ENCODE peak calls at places on chromosomes 3 and 15, in six cellular contexts. B is CD8-positive, alpha-beta T cell; R is heart right ventricle; K is ovary; W is psoas muscle; D is heart left ventricle. T is an unnamed sample. For H3K9me3 and H3K4me1, the result is how much of the 10 kb centered on the place peaks cover.

GRCh38 chr15:67198157-67198754 is 56.2 kb downstream of the AAGAB start:
- DNase-seq in R (no peak), B (no peak), W (no peak), K (no peak), D (no peak), T (no peak)

GRCh38 chr15:98123297-98123696 is 162.8 kb downstream of the ARRDC4 start:
- DNase-seq in K (no peak), B (no peak), D (no peak), W (no peak), R (no peak), T (no peak)

GRCh38 chr3:23442598-23443383 is 239.7 kb downstream of the UBE2E2 start:
- DNase-seq in K (no peak), D (no peak), B (no peak), W (no peak), R (no peak), T (no peak)

GRCh38 chr15:30990451-30991300 is 752 bp downstream of the MTMR10 start:
- DNase-seq in D (no peak), W (no peak), B (no peak), R (no peak), K (no peak), T (no peak)

GRCh38 chr3:182567666-182568065 is 225.6 kb upstream of the ATP11B start:
- DNase-seq in D (no peak), B (no peak), K (no peak), R (no peak), W (no peak), T (no peak)

GRCh38 chr15:43794269-43795037 is 2.3 kb downstream of the SERF2 start:
- DNase-seq in B (no peak), K (no peak), R (no peak), D (no peak), W (no peak), T (no peak)

GRCh38 chr3:10529809-10530208 is 24.4 kb upstream of the ATP2B2 start:
- DNase-seq in K (no peak), D (no peak), R (no peak), B (peak), W (no peak), T (no peak)

GRCh38 chr3:197002701-197003454 is 26.7 kb downstream of the MELTF start:
- DNase-seq in D (peak), B (peak), R (peak), K (peak), W (peak), T (peak)

GRCh38 chr3:9508781-9509180 is 44.8 kb downstream of the LHFPL4 start:
- DNase-seq in R (no peak), K (no peak), B (no peak), W (no peak), D (no peak), T (no peak)

GRCh38 chr15:26631894-26632293 is 141.0 kb downstream of the GABRB3 start:
- DNase-seq in D (no peak), B (no peak), R (no peak), K (no peak), W (no peak), T (no peak)
- H3K9me3 ChIP-seq in D (under half), B (under half), R (under half), K (under half), W (under half), T (under half)

GRCh38 chr3:114714957-114715356 is 421.1 kb downstream of the TIGIT start:
- DNase-seq in B (no peak), R (no peak), D (no peak), W (no peak), K (no peak), T (no peak)

GRCh38 chr3:114716916-114717315 is 423.1 kb downstream of the TIGIT start:
- DNase-seq in D (no peak), W (no peak), K (no peak), R (no peak), B (no peak), T (no peak)

GRCh38 chr3:114721209-114721608 is 425.9 kb downstream of the ZBTB20 start:
- DNase-seq in B (no peak), D (no peak), R (no peak), K (no peak), W (no peak), T (no peak)

GRCh38 chr3:114718897-114719208 is 425.0 kb downstream of the TIGIT start:
- DNase-seq in B (no peak), D (no peak), K (no peak), R (no peak), W (no peak), T (no peak)

DNA sequence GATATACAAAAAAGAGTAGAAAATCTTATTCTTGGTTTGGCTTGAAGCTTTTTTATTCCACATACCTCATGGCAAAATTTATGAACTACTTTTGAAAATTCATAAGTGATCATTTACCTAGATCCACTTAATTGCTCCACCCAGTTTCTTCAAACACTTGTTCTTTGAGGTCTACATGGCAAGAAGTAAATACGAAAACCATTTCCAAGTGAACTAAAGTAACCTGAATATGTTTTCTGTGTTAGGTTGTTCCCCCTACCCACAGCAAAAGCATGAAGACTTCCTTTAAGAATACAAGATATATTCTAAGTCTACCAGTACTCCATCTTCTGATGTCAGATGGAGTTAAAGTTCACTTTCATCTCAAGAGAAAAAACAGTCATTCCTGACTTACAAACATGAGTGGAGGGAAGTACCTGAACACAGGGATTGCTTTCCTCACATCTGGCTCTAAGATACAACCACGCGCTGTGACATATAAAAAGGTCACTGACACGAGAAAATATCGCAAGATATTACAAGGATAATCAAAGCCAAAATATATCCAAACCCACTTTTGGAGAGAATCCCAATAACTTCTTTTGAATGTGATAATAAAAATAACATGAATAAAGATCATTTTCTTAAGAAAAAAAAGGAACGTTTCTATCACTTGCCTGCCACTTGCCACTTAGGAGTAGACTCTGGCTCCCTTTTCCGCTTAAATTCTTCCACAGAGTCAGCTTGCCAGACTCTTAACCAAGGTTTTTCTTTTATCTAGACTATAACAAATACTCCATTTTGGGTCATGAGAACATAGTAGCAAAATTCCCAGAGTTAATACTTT is 424.5 kb downstream of the TIGIT start:
- DNase-seq in W (no peak), K (no peak), D (no peak), R (no peak), B (no peak), T (no peak)
- H3K4me1 ChIP-seq in W (under half), K (under half), D (under half), R (under half), B (under half), T (under half)

GRCh38 chr3:144105542-144105941 is 133.9 kb downstream of the DIPK2A start:
- DNase-seq in K (no peak), W (no peak), R (no peak), D (no peak), B (no peak), T (no peak)

GRCh38 chr3:144104679-144105078 is 133.1 kb downstream of the DIPK2A start:
- DNase-seq in R (no peak), K (no peak), D (no peak), B (no peak), W (no peak), T (no peak)

GRCh38 chr3:144107923-144108322 is 136.3 kb downstream of the DIPK2A start:
- DNase-seq in R (no peak), K (no peak), D (no peak), B (no peak), W (no peak), T (no peak)

GRCh38 chr3:144104146-144104545 is 132.5 kb downstream of the DIPK2A start:
- DNase-seq in R (no peak), K (no peak), B (no peak), D (no peak), W (no peak), T (no peak)

DNA sequence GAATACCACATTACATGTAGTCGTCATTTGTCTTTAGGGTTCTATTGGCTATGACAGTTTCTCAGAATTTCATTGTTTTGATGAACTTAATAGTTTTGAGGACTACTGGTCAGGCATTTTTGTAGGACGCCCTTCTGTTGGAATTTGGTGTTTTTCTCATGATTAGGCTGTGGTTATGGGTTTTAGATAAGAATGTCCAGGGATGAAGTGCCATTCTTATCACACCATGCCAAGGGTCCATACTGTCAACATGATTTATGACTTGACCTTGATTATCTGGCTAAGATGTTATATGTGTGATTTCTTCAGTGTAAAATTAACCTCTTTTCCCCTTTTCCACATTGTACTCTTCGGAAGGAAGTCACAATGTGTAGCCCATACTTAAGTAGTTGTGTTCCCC is 135.3 kb downstream of the DIPK2A start:
- DNase-seq in B (no peak), D (no peak), W (no peak), K (no peak), R (no peak), T (no peak)
- TF ChIP-seq CTCF in B (no peak), D (no peak), W (no peak), K (no peak), R (no peak), T (no peak)

DNA sequence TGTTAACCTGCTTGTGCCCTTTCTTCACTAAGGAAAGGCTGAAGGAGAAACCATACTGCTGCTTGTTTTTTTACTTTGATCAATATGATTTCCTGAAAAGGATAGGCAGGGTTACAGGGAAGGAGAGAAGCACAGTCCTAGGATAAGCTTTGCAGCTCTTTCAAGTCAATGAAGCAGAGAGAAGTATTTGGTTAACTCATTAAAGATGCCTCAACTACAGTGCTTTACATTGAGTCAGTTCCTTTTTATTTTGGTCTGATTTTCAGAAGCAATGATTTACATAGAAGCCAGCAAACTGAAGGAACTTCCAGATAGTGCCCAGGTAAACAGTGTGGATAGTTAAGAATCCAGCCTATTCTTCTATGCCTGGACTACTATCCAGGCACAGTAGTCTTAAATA is 64.8 kb downstream of the ARIH1 start:
- DNase-seq in D (no peak), K (no peak), B (no peak), R (no peak), W (no peak), T (no peak)
- H3K9me3 ChIP-seq in D (under half), K (under half), B (under half), R (under half), W (under half), T (under half)

T was measured in lower lobe of right lung.